ENCODE peak calls at places on chromosomes 1 and 21, in five cellular contexts. One of them, this sample, is unnamed.

GRCh38 chr21:25639167-25639921 is at the start of gene JAM2:
- DNase-seq in T-cell: peak
- DNase-seq in LHCN-M2: peak
- DNase-seq in effector memory CD8-positive, alpha-beta T cell: peak
- DNase-seq in small intestine: no peak
- DNase-seq in this sample: peak

GRCh38 chr1:92096317-92096716 is 16.2 kb downstream of the BTBD8 start:
- DNase-seq in effector memory CD8-positive, alpha-beta T cell: no peak
- DNase-seq in small intestine: no peak
- DNase-seq in T-cell: no peak
- DNase-seq in LHCN-M2: peak
- DNase-seq in this sample: no peak

GRCh38 chr1:218592688-218593087 is 247.6 kb downstream of the TGFB2 start:
- DNase-seq in LHCN-M2: peak
- DNase-seq in effector memory CD8-positive, alpha-beta T cell: no peak
- DNase-seq in small intestine: no peak
- DNase-seq in T-cell: no peak
- DNase-seq in this sample: no peak

GRCh38 chr21:26795866-26796329 is 49.3 kb downstream of the ADAMTS1 start:
- DNase-seq in T-cell: no peak
- DNase-seq in effector memory CD8-positive, alpha-beta T cell: no peak
- DNase-seq in LHCN-M2: peak
- DNase-seq in small intestine: peak
- DNase-seq in this sample: no peak

GRCh38 chr1:46364612-46365011 is 24.0 kb downstream of the NSUN4 start:
- DNase-seq in T-cell: no peak
- DNase-seq in effector memory CD8-positive, alpha-beta T cell: no peak
- DNase-seq in small intestine: no peak
- DNase-seq in LHCN-M2: no peak
- DNase-seq in this sample: no peak

GRCh38 chr1:241765390-241765789 is 82.6 kb upstream of the EXO1 start:
- DNase-seq in LHCN-M2: no peak
- DNase-seq in effector memory CD8-positive, alpha-beta T cell: no peak
- DNase-seq in T-cell: no peak
- DNase-seq in small intestine: no peak
- DNase-seq in this sample: no peak

GRCh38 chr1:217660353-217661062 is 29.4 kb downstream of the SPATA17 start:
- DNase-seq in LHCN-M2: peak
- DNase-seq in T-cell: no peak
- DNase-seq in small intestine: peak
- DNase-seq in effector memory CD8-positive, alpha-beta T cell: no peak
- DNase-seq in this sample: no peak

GRCh38 chr1:234154320-234155251 is 218.7 kb upstream of the COA6 start:
- DNase-seq in T-cell: no peak
- DNase-seq in small intestine: peak
- DNase-seq in LHCN-M2: peak
- DNase-seq in effector memory CD8-positive, alpha-beta T cell: peak
- DNase-seq in this sample: no peak

GRCh38 chr1:26471498-26472329 is 526 bp upstream of the HMGN2 start:
- DNase-seq in LHCN-M2: peak
- DNase-seq in T-cell: peak
- DNase-seq in small intestine: peak
- DNase-seq in effector memory CD8-positive, alpha-beta T cell: peak
- DNase-seq in this sample: peak

GRCh38 chr1:191026828-191027227 is 549.2 kb upstream of the BRINP3 start:
- DNase-seq in effector memory CD8-positive, alpha-beta T cell: no peak
- DNase-seq in small intestine: no peak
- DNase-seq in LHCN-M2: no peak
- DNase-seq in T-cell: no peak
- DNase-seq in this sample: no peak

GRCh38 chr1:151720974-151721787 is at the start of gene RIIAD1:
- DNase-seq in small intestine: peak
- DNase-seq in T-cell: peak
- DNase-seq in LHCN-M2: no peak
- DNase-seq in effector memory CD8-positive, alpha-beta T cell: peak
- DNase-seq in this sample: peak

GRCh38 chr1:27321813-27322568 is at the start of gene TMEM222:
- DNase-seq in effector memory CD8-positive, alpha-beta T cell: peak
- DNase-seq in T-cell: peak
- DNase-seq in small intestine: peak
- DNase-seq in LHCN-M2: peak
- DNase-seq in this sample: peak

GRCh38 chr1:201194046-201194445 is 3.4 kb downstream of the IGFN1 start:
- DNase-seq in LHCN-M2: no peak
- DNase-seq in T-cell: no peak
- DNase-seq in effector memory CD8-positive, alpha-beta T cell: no peak
- DNase-seq in small intestine: no peak
- DNase-seq in this sample: no peak

GRCh38 chr1:25817840-25818501 is 1.8 kb upstream of the MTFR1L start:
- DNase-seq in effector memory CD8-positive, alpha-beta T cell: no peak
- DNase-seq in T-cell: no peak
- DNase-seq in LHCN-M2: no peak
- DNase-seq in small intestine: peak
- DNase-seq in this sample: no peak

GRCh38 chr1:103424645-103425044 is 100.9 kb upstream of the RNPC3 start:
- DNase-seq in LHCN-M2: no peak
- DNase-seq in T-cell: no peak
- DNase-seq in small intestine: no peak
- DNase-seq in effector memory CD8-positive, alpha-beta T cell: no peak
- DNase-seq in this sample: no peak

GRCh38 chr1:95642035-95642434 is 408.0 kb downstream of the RWDD3 start:
- DNase-seq in LHCN-M2: no peak
- DNase-seq in small intestine: no peak
- DNase-seq in effector memory CD8-positive, alpha-beta T cell: no peak
- DNase-seq in T-cell: no peak
- DNase-seq in this sample: no peak

GRCh38 chr1:26278835-26279597 is 870 bp upstream of the SH3BGRL3 start:
- DNase-seq in T-cell: no peak
- DNase-seq in small intestine: peak
- DNase-seq in effector memory CD8-positive, alpha-beta T cell: no peak
- DNase-seq in LHCN-M2: peak
- DNase-seq in this sample: no peak

GRCh38 chr1:116375884-116376733 is 3.1 kb downstream of the ATP1A1 start:
- DNase-seq in effector memory CD8-positive, alpha-beta T cell: no peak
- DNase-seq in LHCN-M2: peak
- DNase-seq in small intestine: peak
- DNase-seq in T-cell: no peak
- DNase-seq in this sample: no peak

GRCh38 chr1:63601463-63601862 is 8.3 kb downstream of the PGM1 start:
- DNase-seq in effector memory CD8-positive, alpha-beta T cell: no peak
- DNase-seq in small intestine: no peak
- DNase-seq in T-cell: no peak
- DNase-seq in LHCN-M2: no peak
- DNase-seq in this sample: no peak

GRCh38 chr1:221264848-221265247 is 385.6 kb downstream of the HLX start:
- DNase-seq in T-cell: no peak
- DNase-seq in small intestine: no peak
- DNase-seq in LHCN-M2: no peak
- DNase-seq in effector memory CD8-positive, alpha-beta T cell: no peak
- DNase-seq in this sample: no peak

GRCh38 chr1:206744683-206745082 is 25.9 kb upstream of the IL19 start:
- DNase-seq in LHCN-M2: peak
- DNase-seq in effector memory CD8-positive, alpha-beta T cell: no peak
- DNase-seq in small intestine: no peak
- DNase-seq in T-cell: no peak
- DNase-seq in this sample: no peak

GRCh38 chr1:81654147-81654546 is 146.6 kb upstream of the ADGRL2 start:
- DNase-seq in T-cell: no peak
- DNase-seq in effector memory CD8-positive, alpha-beta T cell: no peak
- DNase-seq in LHCN-M2: no peak
- DNase-seq in small intestine: no peak
- DNase-seq in this sample: no peak

GRCh38 chr1:227174136-227174535 is 144.2 kb downstream of the CDC42BPA start:
- DNase-seq in T-cell: no peak
- DNase-seq in effector memory CD8-positive, alpha-beta T cell: no peak
- DNase-seq in LHCN-M2: peak
- DNase-seq in small intestine: no peak
- DNase-seq in this sample: no peak

GRCh38 chr21:45431781-45432572 is 27.0 kb downstream of the COL18A1 start:
- DNase-seq in T-cell: no peak
- DNase-seq in small intestine: no peak
- DNase-seq in effector memory CD8-positive, alpha-beta T cell: no peak
- DNase-seq in LHCN-M2: no peak
- DNase-seq in this sample: no peak

GRCh38 chr1:206457408-206457807 is 12.9 kb upstream of the IKBKE start:
- DNase-seq in effector memory CD8-positive, alpha-beta T cell: no peak
- DNase-seq in LHCN-M2: no peak
- DNase-seq in T-cell: no peak
- DNase-seq in small intestine: no peak
- DNase-seq in this sample: no peak

GRCh38 chr1:171210355-171210754 is 25.3 kb downstream of the FMO2 start:
- DNase-seq in T-cell: no peak
- DNase-seq in small intestine: peak
- DNase-seq in effector memory CD8-positive, alpha-beta T cell: no peak
- DNase-seq in LHCN-M2: no peak
- DNase-seq in this sample: no peak

GRCh38 chr21:32457360-32457840 is 44.9 kb downstream of the EVA1C start:
- DNase-seq in T-cell: no peak
- DNase-seq in small intestine: peak
- DNase-seq in LHCN-M2: peak
- DNase-seq in effector memory CD8-positive, alpha-beta T cell: no peak
- DNase-seq in this sample: no peak

GRCh38 chr1:160942926-160943325 is 11.7 kb downstream of the ITLN2 start:
- DNase-seq in small intestine: peak
- DNase-seq in effector memory CD8-positive, alpha-beta T cell: no peak
- DNase-seq in LHCN-M2: no peak
- DNase-seq in T-cell: no peak
- DNase-seq in this sample: no peak

GRCh38 chr1:205543351-205544305 is 39.2 kb downstream of the CDK18 start:
- DNase-seq in LHCN-M2: peak
- DNase-seq in effector memory CD8-positive, alpha-beta T cell: no peak
- DNase-seq in small intestine: no peak
- DNase-seq in T-cell: no peak
- DNase-seq in this sample: no peak

GRCh38 chr1:205300149-205300548 is 21.4 kb downstream of the NUAK2 start:
- DNase-seq in small intestine: no peak
- DNase-seq in effector memory CD8-positive, alpha-beta T cell: no peak
- DNase-seq in LHCN-M2: no peak
- DNase-seq in T-cell: no peak
- DNase-seq in this sample: no peak

This sample was measured in T-helper 9 cell.